ENCODE peak calls at places on chromosomes 7 and 10, in four cellular contexts. One of them, this sample, is unnamed.

GRCh38 chr7:155257482-155258232 is 40.0 kb upstream of the INSIG1 start:
- DNase-seq in SK-N-SH: peak
- DNase-seq in GM12878: no peak
- DNase-seq in K562: no peak
- DNase-seq in this sample: no peak

GRCh38 chr10:5293691-5294550 is 70.8 kb upstream of the UCN3 start:
- DNase-seq in SK-N-SH: peak
- DNase-seq in K562: peak
- DNase-seq in GM12878: no peak
- DNase-seq in this sample: peak

GRCh38 chr10:67401711-67402110 is 294.3 kb downstream of the CTNNA3 start:
- DNase-seq in SK-N-SH: no peak
- DNase-seq in K562: no peak
- DNase-seq in GM12878: no peak
- DNase-seq in this sample: no peak

GRCh38 chr7:150948791-150949251 is 29.3 kb downstream of the KCNH2 start:
- DNase-seq in GM12878: no peak
- DNase-seq in K562: no peak
- DNase-seq in SK-N-SH: peak
- DNase-seq in this sample: no peak

GRCh38 chr7:133784421-133785045 is 342.6 kb upstream of the LRGUK start:
- DNase-seq in K562: no peak
- DNase-seq in SK-N-SH: peak
- DNase-seq in GM12878: no peak
- DNase-seq in this sample: no peak

GRCh38 chr10:95133997-95134396 is 60.0 kb upstream of the ACSM6 start:
- DNase-seq in K562: no peak
- DNase-seq in GM12878: no peak
- DNase-seq in SK-N-SH: no peak
- DNase-seq in this sample: no peak

GRCh38 chr7:42128703-42129102 is 108.3 kb downstream of the GLI3 start:
- DNase-seq in SK-N-SH: no peak
- DNase-seq in K562: no peak
- DNase-seq in GM12878: no peak
- DNase-seq in this sample: no peak

GRCh38 chr10:124416733-124417132 is 2.0 kb downstream of the OAT start:
- DNase-seq in GM12878: no peak
- DNase-seq in SK-N-SH: no peak
- DNase-seq in K562: no peak
- DNase-seq in this sample: peak

GRCh38 chr10:46518028-46518725 is 38.3 kb downstream of the GPRIN2 start:
- DNase-seq in K562: no peak
- DNase-seq in GM12878: no peak
- DNase-seq in SK-N-SH: no peak
- DNase-seq in this sample: no peak

GRCh38 chr7:103887853-103888602 is 101.4 kb downstream of the RELN start:
- DNase-seq in K562: peak
- DNase-seq in GM12878: no peak
- DNase-seq in SK-N-SH: no peak
- DNase-seq in this sample: peak
- TF ChIP-seq RCOR1 in K562: no peak
- TF ChIP-seq RCOR1 in GM12878: no peak
- TF ChIP-seq RCOR1 in SK-N-SH: no peak
- TF ChIP-seq RCOR1 in this sample: no peak

GRCh38 chr7:26122745-26123144 is 29.3 kb upstream of the NFE2L3 start:
- DNase-seq in GM12878: no peak
- DNase-seq in SK-N-SH: no peak
- DNase-seq in K562: no peak
- DNase-seq in this sample: no peak
- H2AFZ ChIP-seq in GM12878: no peak
- H2AFZ ChIP-seq in SK-N-SH: no peak
- H2AFZ ChIP-seq in K562: no peak
- H2AFZ ChIP-seq in this sample: no peak

DNA sequence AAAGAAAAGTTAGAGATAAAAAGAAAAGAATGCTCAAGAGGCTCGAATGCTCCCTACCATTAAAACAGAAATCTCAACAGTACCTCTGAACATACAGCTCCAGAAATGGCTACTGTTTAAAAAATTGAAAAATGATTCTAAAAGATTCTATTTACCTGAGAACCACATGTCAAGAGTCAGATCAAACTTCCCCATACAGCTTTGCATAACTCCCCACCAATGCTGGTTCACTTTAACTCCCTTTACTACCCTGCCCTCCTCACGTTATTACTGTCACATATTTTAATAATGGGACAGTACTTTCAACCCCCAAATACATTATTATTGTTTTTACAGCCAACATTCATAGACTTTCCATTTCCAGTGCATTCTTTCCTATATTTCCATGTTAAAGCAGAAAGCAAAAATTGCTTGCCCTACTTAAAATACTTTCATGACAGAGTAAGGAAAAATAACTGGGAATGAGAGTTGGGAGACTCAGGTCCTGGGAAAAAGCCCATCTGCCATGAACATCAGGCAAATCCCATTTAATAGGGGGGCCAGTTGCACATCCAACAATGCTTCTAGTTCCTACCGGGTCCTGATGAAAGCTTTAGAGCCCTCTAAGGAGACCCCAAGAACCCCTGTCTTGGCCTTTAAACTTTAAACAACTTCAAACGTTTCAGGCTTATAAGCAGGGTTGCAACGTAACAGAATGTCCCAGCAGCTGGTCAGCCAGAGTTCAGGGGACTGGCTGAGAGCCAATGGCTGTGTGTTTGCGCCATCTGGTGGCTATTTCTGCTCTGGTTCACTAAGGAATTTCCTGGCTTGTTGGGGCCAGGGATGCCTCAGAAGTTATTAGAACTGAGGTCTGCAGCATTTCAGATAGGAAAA is 247.4 kb downstream of the ELMO1 start:
- DNase-seq in SK-N-SH: peak
- DNase-seq in K562: peak
- DNase-seq in GM12878: no peak
- DNase-seq in this sample: peak
- TF ChIP-seq RCOR1 in SK-N-SH: peak
- TF ChIP-seq RCOR1 in K562: no peak
- TF ChIP-seq RCOR1 in GM12878: no peak
- TF ChIP-seq RCOR1 in this sample: no peak

GRCh38 chr10:68564712-68565111 is 4.6 kb downstream of the TET1 start:
- DNase-seq in K562: no peak
- DNase-seq in SK-N-SH: no peak
- DNase-seq in GM12878: no peak
- DNase-seq in this sample: no peak

GRCh38 chr10:68560201-68560915 is at the start of gene TET1:
- DNase-seq in GM12878: no peak
- DNase-seq in K562: peak
- DNase-seq in SK-N-SH: peak
- DNase-seq in this sample: peak

GRCh38 chr10:68560916-68561691 is 967 bp downstream of the TET1 start:
- DNase-seq in GM12878: no peak
- DNase-seq in K562: peak
- DNase-seq in SK-N-SH: peak
- DNase-seq in this sample: peak

GRCh38 chr10:68561804-68562649 is 1.9 kb downstream of the TET1 start:
- DNase-seq in K562: peak
- DNase-seq in SK-N-SH: peak
- DNase-seq in GM12878: no peak
- DNase-seq in this sample: no peak

GRCh38 chr10:68562666-68563522 is 2.8 kb downstream of the TET1 start:
- DNase-seq in K562: peak
- DNase-seq in SK-N-SH: peak
- DNase-seq in GM12878: no peak
- DNase-seq in this sample: peak
- H2AFZ ChIP-seq in K562: peak
- H2AFZ ChIP-seq in SK-N-SH: peak
- H2AFZ ChIP-seq in GM12878: peak
- H2AFZ ChIP-seq in this sample: peak

DNA sequence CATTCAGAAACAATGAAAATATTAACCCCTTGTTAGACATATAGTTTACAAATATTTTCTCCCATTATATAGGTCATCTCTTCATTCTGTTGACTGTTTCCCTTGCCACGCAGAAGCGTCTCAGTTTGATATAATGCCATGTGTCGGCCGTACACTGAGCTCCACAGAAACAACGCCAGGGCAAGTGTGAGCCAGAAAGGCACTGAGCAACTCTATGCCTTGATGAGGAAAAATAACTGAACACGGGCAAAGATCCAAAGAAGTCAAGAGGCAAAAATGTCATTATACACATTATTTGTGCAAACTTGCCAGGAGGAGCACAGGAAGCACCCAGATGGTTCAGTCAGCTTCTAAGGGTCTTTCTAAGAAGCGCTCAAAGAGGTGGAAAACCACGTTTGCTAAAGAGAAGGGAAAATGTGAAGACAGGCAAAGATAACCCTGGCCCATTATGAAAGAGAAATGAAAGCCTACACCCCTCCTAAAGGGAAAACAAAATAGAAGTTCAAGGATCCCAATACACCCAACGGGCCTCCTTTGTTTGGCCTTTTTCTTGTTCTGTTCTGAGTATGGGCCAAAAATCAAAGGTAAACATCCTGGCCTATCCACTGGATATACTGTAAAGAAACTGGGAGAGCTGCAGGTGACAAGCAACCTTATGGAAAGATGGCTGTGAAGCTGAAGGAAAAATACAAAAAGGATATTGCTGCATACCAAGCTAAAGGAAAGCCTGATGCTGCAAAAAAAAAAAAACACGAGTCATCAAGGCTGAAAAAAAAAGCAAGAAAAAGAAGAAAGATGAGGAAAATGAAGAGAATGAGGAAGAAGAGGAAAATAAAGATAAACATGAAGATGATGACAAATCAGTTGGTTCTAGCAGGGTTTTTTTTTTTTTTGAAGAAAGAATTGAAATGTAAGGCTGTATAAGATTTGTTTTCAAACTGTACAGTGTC is 15.5 kb downstream of the ARHGAP12 start:
- DNase-seq in K562: no peak
- DNase-seq in SK-N-SH: no peak
- DNase-seq in GM12878: no peak
- DNase-seq in this sample: peak
- TF ChIP-seq RCOR1 in K562: no peak
- TF ChIP-seq RCOR1 in SK-N-SH: no peak
- TF ChIP-seq RCOR1 in GM12878: no peak
- TF ChIP-seq RCOR1 in this sample: no peak

GRCh38 chr7:74466196-74466813 is 12.6 kb downstream of the GTF2IRD1 start:
- DNase-seq in GM12878: no peak
- DNase-seq in SK-N-SH: no peak
- DNase-seq in K562: no peak
- DNase-seq in this sample: no peak
- H2AFZ ChIP-seq in GM12878: no peak
- H2AFZ ChIP-seq in SK-N-SH: no peak
- H2AFZ ChIP-seq in K562: no peak
- H2AFZ ChIP-seq in this sample: no peak